ENCODE peak calls at places on chromosome 12, in six cellular contexts. F is CD4-positive, alpha-beta memory T cell; O is epithelial cell of esophagus; Q is fibroblast of lung; L is endothelial cell of umbilical vein; J is CD8-positive, alpha-beta memory T cell. X is an unnamed sample.

GRCh38 chr12:127822743-127823433 is 444.1 kb upstream of the TMEM132C start:
- DNase-seq in F (no peak), O (no peak), Q (peak), L (no peak), J (no peak), X (no peak)

GRCh38 chr12:91040356-91040755 is 17.5 kb downstream of the KERA start:
- DNase-seq in F (no peak), O (peak), Q (peak), L (no peak), J (no peak), X (no peak)

GRCh38 chr12:22042981-22043669 is 2.9 kb upstream of the CMAS start:
- DNase-seq in F (no peak), O (peak), Q (peak), L (no peak), J (no peak), X (no peak)

GRCh38 chr12:67025543-67026114 is 243.5 kb upstream of the CAND1 start:
- DNase-seq in F (peak), O (peak), Q (no peak), L (peak), J (no peak), X (peak)

GRCh38 chr12:96500686-96501085 is 11.3 kb downstream of the CFAP54 start:
- DNase-seq in F (no peak), O (peak), Q (no peak), L (no peak), J (no peak), X (no peak)

GRCh38 chr12:78121969-78122610 is 291.4 kb downstream of the NAV3 start:
- DNase-seq in F (no peak), O (no peak), Q (peak), L (no peak), J (no peak), X (no peak)

GRCh38 chr12:10621278-10621677 is 7.9 kb upstream of the MAGOHB start:
- DNase-seq in F (no peak), O (no peak), Q (no peak), L (no peak), J (no peak), X (no peak)

GRCh38 chr12:124654666-124655316 is 87.4 kb upstream of the NCOR2 start:
- DNase-seq in F (no peak), O (no peak), Q (no peak), L (no peak), J (no peak), X (no peak)

GRCh38 chr12:109968032-109968420 is 28.1 kb downstream of the GIT2 start:
- DNase-seq in F (peak), O (no peak), Q (no peak), L (no peak), J (no peak), X (no peak)

GRCh38 chr12:24708029-24708428 is 240.9 kb downstream of the BCAT1 start:
- DNase-seq in F (no peak), O (no peak), Q (no peak), L (no peak), J (no peak), X (no peak)

GRCh38 chr12:22310712-22311111 is 23.8 kb downstream of the ST8SIA1 start:
- DNase-seq in F (no peak), O (no peak), Q (no peak), L (no peak), J (no peak), X (no peak)

GRCh38 chr12:43337571-43338497 is 214.2 kb downstream of the ADAMTS20 start:
- DNase-seq in F (no peak), O (peak), Q (peak), L (peak), J (no peak), X (no peak)

GRCh38 chr12:43332977-43333649 is 218.9 kb downstream of the ADAMTS20 start:
- DNase-seq in F (no peak), O (peak), Q (peak), L (peak), J (no peak), X (no peak)

GRCh38 chr12:43336962-43337555 is 214.9 kb downstream of the ADAMTS20 start:
- DNase-seq in F (no peak), O (peak), Q (peak), L (peak), J (no peak), X (no peak)

GRCh38 chr12:43331935-43332334 is 220.1 kb downstream of the ADAMTS20 start:
- DNase-seq in F (no peak), O (no peak), Q (no peak), L (no peak), J (no peak), X (no peak)

GRCh38 chr12:43333650-43334043 is 218.4 kb downstream of the ADAMTS20 start:
- DNase-seq in F (no peak), O (no peak), Q (no peak), L (no peak), J (no peak), X (no peak)
- H3K4me3 ChIP-seq in F (no peak), O (no peak), Q (no peak), L (no peak), J (no peak), X (no peak)

GRCh38 chr12:57579011-57579410 is 12.0 kb upstream of the PIP4K2C start:
- DNase-seq in F (no peak), O (no peak), Q (peak), L (no peak), J (no peak), X (no peak)
- H3K4me3 ChIP-seq in F (no peak), O (no peak), Q (no peak), L (no peak), J (no peak), X (no peak)

GRCh38 chr12:54414191-54414525 is 4.9 kb downstream of the ITGA5 start:
- DNase-seq in F (no peak), O (no peak), Q (no peak), L (peak), J (no peak), X (no peak)

GRCh38 chr12:54417712-54418440 is 1.2 kb downstream of the ITGA5 start:
- DNase-seq in F (peak), O (no peak), Q (peak), L (peak), J (peak), X (no peak)

GRCh38 chr12:54413284-54414190 is 5.5 kb downstream of the ITGA5 start:
- DNase-seq in F (peak), O (no peak), Q (peak), L (peak), J (peak), X (peak)

GRCh38 chr12:54416908-54417603 is 2.0 kb downstream of the ITGA5 start:
- DNase-seq in F (peak), O (no peak), Q (no peak), L (no peak), J (no peak), X (no peak)

DNA sequence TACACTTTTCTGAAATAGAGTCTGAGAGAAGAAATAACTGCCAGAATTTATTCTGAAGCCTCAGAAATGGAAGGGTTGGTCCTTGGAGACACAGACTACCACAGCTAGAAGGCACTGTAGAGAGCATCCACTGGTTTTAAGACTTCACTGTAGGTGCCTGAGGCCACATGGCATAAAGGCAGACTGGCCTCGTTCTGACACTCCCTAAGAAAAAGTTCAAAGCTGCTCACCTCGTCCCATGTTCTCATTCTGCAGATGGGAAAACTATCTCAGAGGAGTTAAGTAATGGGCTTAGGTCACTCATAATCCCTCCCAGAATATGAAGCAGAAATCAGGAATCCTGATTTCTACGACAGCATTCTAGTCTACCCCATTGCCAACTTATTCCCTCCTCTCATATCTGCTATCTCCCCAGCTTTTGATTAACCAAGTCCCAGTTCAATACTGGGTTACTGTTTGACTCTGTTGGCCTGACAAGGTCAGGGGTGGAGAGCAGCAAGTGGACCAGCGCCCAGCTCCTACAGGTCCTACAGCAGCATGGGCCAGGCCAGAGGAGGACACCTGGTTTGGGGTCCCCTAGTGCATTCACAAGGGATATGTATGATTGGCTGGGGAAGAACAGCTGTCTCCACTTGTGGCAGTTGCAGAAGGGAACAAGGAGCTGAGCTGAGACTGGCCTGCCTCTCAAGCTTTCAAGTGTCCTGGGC is 3.7 kb downstream of the ITGA5 start:
- DNase-seq in F (no peak), O (no peak), Q (no peak), L (peak), J (no peak), X (no peak)
- H3K4me3 ChIP-seq in F (no peak), O (no peak), Q (peak), L (peak), J (peak), X (no peak)

DNA sequence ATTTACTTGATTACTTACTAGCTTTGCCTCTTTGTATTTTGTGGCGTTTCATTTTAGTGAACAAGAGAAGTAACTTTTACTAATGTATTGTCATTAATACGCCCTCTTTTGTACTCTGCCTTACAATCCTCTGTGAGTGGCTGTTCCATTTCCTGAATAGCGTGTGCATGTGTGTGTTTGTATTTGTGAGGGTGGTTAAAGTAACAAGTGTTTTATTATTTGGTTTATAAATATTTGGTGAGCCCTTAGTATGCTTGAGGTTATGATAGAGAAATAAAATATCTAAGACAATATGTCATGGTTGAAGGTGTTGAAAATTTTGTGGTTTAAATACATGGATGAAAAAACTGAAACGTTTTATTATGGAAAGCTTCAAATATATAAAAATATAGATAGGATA is 71.7 kb upstream of the REP15 start:
- DNase-seq in F (no peak), O (no peak), Q (peak), L (no peak), J (no peak), X (no peak)
- H3K4me3 ChIP-seq in F (no peak), O (no peak), Q (no peak), L (no peak), J (no peak), X (no peak)

GRCh38 chr12:122073815-122074214 is 4.7 kb upstream of the MLXIP start:
- DNase-seq in F (no peak), O (no peak), Q (no peak), L (no peak), J (no peak), X (no peak)

GRCh38 chr12:122076743-122077495 is 1.6 kb upstream of the MLXIP start:
- DNase-seq in F (no peak), O (no peak), Q (no peak), L (no peak), J (no peak), X (no peak)

GRCh38 chr12:122067548-122067947 is 11.0 kb upstream of the MLXIP start:
- DNase-seq in F (no peak), O (no peak), Q (no peak), L (no peak), J (no peak), X (no peak)

GRCh38 chr12:122067966-122068365 is 10.6 kb upstream of the MLXIP start:
- DNase-seq in F (peak), O (no peak), Q (peak), L (peak), J (peak), X (peak)

DNA sequence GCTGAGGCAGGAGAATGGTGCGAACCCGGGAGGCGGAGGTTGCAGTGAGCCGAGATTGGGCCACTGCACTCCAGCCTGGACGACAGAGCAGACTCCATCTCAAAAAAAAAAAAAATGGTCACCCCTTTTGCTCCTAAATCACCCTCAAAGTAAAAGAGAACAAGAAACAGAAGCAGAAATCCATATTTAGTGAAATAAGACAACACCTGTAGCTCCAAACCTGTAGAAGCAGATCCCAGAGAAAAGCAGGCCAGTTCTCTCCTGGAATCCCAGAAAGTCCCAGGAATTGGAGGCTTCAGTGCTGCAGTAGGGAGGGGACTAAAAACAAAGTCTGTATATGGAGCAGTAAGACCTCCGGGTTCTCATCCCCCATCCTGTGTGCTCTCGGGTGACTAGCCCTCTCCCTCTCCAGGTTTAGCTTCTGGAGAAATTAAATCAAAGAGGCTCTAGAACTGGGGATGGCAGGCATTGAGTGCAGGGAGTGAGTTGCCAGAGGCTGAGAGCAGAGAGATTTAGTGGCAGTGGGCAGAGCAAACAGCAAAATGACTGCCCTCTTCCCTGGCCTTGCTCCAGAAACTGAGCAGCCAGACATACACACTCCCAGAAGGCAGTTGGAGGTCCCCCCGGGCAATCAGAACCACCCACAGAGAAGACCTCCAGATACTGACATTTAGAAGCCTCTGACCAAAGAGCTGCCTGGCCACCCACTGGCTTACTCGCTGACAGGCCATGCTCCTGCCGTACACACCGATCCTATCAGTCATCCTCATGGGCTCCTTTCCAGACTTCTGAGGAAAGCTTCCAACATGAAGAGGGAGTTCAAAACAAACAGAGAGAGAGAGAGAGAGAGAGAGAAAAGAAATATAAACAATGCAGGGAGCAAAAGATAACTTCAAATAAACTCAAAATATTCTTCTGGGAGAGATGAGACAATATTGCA is 6.3 kb upstream of the MLXIP start:
- DNase-seq in F (no peak), O (peak), Q (peak), L (peak), J (no peak), X (no peak)
- H3K4me3 ChIP-seq in F (no peak), O (no peak), Q (peak), L (no peak), J (no peak), X (no peak)

DNA sequence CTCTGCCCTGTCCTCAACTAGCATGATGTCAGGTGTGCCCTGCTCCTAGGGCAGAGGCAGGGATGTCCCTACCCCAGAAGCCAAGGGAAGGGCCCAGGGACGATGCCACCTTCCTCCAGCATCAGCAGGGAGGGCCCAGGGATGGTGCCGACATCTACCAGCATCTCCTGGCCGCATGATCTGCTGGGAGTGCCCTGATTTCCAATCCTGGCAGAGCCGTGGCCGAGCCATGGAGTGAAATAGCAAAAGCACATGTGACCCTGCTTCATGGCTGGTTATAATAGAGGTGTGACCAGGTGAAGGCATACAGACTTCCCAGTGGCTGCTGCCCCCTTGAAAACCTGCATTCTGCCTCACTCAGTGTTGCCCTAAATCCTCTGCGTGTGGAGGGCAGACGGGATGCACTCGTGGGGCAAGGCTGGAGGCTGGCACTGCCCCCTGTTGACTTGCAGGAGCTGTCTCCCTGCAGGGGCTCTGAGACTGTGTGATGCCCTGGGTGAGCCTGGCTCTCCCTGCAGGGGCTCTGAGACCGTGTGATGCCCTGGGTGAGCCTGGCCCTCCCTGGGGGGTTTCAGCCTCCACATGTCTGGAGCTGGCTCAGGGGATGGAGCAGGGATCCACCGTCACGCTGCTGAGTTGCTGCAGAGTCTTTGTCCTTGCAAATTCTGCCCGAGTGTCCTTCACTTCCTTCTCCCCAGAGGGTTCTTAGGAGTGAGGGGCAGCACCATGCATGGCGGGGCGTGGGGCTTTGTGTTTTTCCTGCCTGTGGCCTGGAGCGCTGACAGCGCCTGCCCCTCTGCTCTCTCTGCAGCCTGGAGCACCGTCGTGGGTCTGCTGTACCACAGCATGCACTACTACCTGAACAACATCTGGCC is 51.7 kb downstream of the ADGRD1 start:
- DNase-seq in F (no peak), O (no peak), Q (no peak), L (no peak), J (no peak), X (no peak)
- H3K4me3 ChIP-seq in F (no peak), O (no peak), Q (no peak), L (no peak), J (no peak), X (no peak)

GRCh38 chr12:29794869-29795268 is 11.1 kb upstream of the TMTC1 start:
- DNase-seq in F (no peak), O (peak), Q (no peak), L (no peak), J (no peak), X (no peak)

GRCh38 chr12:29795715-29796114 is 12.0 kb upstream of the TMTC1 start:
- DNase-seq in F (no peak), O (no peak), Q (no peak), L (no peak), J (no peak), X (no peak)

GRCh38 chr12:29799591-29799990 is 15.8 kb upstream of the TMTC1 start:
- DNase-seq in F (no peak), O (no peak), Q (peak), L (no peak), J (no peak), X (no peak)

GRCh38 chr12:29796823-29797263 is 13.1 kb upstream of the TMTC1 start:
- DNase-seq in F (no peak), O (peak), Q (peak), L (peak), J (no peak), X (no peak)

DNA sequence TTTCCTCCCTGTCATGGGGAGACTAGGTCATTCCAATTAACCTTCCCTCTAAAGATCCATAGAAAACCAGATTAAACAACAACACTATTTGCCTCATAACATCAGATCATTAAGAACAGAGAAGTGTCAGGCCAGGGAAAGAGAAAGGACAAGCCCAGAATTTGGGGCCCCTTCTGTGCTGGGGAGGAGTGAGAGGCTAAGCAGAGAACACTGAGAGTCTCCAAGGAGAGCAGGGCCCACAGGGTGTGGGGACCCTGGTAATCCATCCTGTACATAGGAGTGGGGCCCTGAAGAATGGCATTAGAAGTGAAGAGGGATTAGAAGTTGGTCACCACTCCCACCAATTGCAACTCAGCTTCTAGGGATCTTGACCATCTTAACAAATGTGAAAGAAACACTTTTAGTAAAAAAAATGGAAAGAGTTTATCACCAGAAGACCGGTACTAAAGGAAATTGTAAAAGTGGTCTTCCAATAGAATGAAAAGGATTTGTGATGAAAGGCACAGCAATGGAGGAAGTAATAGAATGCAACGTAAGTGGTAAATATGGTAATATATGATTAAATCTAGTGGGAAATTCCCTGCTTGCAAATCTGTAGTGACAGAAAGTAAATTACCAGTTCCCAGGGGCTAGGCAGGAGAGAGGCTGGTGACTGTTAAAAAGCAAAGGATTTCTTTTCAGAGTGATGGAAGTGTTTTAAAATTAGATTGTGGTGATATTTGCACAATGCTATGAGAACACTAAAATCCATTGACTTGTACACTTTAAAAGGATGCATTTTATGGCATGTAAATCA is 14.0 kb upstream of the TMTC1 start:
- DNase-seq in F (no peak), O (no peak), Q (no peak), L (no peak), J (no peak), X (no peak)
- H3K4me3 ChIP-seq in F (no peak), O (no peak), Q (no peak), L (no peak), J (no peak), X (no peak)

X was measured in CD8-positive, alpha-beta T cell.